ENCODE peak calls at places on chromosomes 1 and 21, in ten cellular contexts. A is stimulated activated CD8-positive, alpha-beta memory T cell treated with anti-CD3 and anti-CD28 coated beads, Interleukin-4, amount 100 ng/mL, for 1 hour; F is GM12864; P is HFFc6; N is NCI-H1694 treated with DMSO at 0.1 percent for 48 hours; E is Calu3; K is HFF-Myc; R is non-pigmented ciliary epithelial cell; X is cardiac muscle cell; I is heart right ventricle. Q is an unnamed sample.

GRCh38 chr1:224157316-224157715 is 25.7 kb upstream of the DEGS1 start:
- DNase-seq in A (no peak), F (no peak), P (no peak), N (no peak), E (no peak), K (no peak), R (no peak), X (no peak), I (no peak), Q (no peak)

GRCh38 chr1:53270873-53271272 is 32.6 kb upstream of the MAGOH start:
- DNase-seq in A (no peak), F (no peak), P (no peak), N (no peak), E (no peak), K (no peak), R (no peak), X (no peak), I (no peak), Q (no peak)

GRCh38 chr1:17568014-17568413 is 28.5 kb downstream of the ARHGEF10L start:
- DNase-seq in A (no peak), F (no peak), P (no peak), N (no peak), E (no peak), K (no peak), R (no peak), X (no peak), I (no peak), Q (no peak)

GRCh38 chr1:9200441-9200840 is 34.1 kb upstream of the H6PD start:
- DNase-seq in A (no peak), F (no peak), P (peak), N (no peak), E (no peak), K (no peak), R (no peak), X (no peak), I (no peak), Q (peak)

GRCh38 chr21:34129971-34130597 is 56.7 kb downstream of the MRPS6 start:
- DNase-seq in A (no peak), F (no peak), P (peak), N (no peak), E (no peak), K (no peak), R (no peak), X (peak), I (no peak), Q (peak)

GRCh38 chr21:33302796-33303195 is 22.0 kb upstream of the IFNAR1 start:
- DNase-seq in A (no peak), F (no peak), P (no peak), N (no peak), E (no peak), K (no peak), R (no peak), X (no peak), I (no peak), Q (no peak)

GRCh38 chr1:193448682-193449461 is 262.5 kb upstream of the B3GALT2 start:
- DNase-seq in A (no peak), F (peak), P (no peak), N (no peak), E (no peak), K (no peak), R (no peak), X (peak), I (no peak), Q (peak)

GRCh38 chr1:118881751-118882150 is 106.4 kb downstream of the TBX15 start:
- DNase-seq in A (no peak), F (no peak), P (no peak), N (no peak), E (no peak), K (no peak), R (no peak), X (no peak), I (no peak), Q (peak)

GRCh38 chr1:181089017-181089776 is 697 bp downstream of the IER5 start:
- DNase-seq in A (peak), F (no peak), P (no peak), N (no peak), E (peak), K (no peak), R (no peak), X (peak), I (no peak), Q (no peak)

GRCh38 chr21:35075546-35075945 is 26.4 kb upstream of the RUNX1 start:
- DNase-seq in A (no peak), F (no peak), P (peak), N (no peak), E (no peak), K (no peak), R (peak), X (no peak), I (no peak), Q (peak)

GRCh38 chr1:212699839-212700596 is at the start of gene BATF3:
- DNase-seq in A (no peak), F (no peak), P (no peak), N (peak), E (peak), K (no peak), R (no peak), X (no peak), I (peak), Q (peak)

GRCh38 chr21:36419996-36420395 is 34.8 kb downstream of the CHAF1B start:
- DNase-seq in A (peak), F (peak), P (peak), N (peak), E (peak), K (peak), R (peak), X (peak), I (peak), Q (peak)

GRCh38 chr1:59046730-59047157 is 250.2 kb upstream of the FGGY start:
- DNase-seq in A (no peak), F (peak), P (no peak), N (no peak), E (no peak), K (no peak), R (no peak), X (no peak), I (no peak), Q (no peak)

GRCh38 chr21:17585875-17586450 is 26.7 kb downstream of the BTG3 start:
- DNase-seq in A (no peak), F (no peak), P (peak), N (peak), E (peak), K (peak), R (peak), X (peak), I (peak), Q (peak)

GRCh38 chr1:69567847-69568434 is at the start of gene LRRC7:
- DNase-seq in A (no peak), F (no peak), P (no peak), N (peak), E (peak), K (no peak), R (no peak), X (peak), I (no peak), Q (peak)

GRCh38 chr1:203117611-203118575 is 9.6 kb upstream of the ADORA1 start:
- DNase-seq in A (no peak), F (no peak), P (peak), N (no peak), E (peak), K (no peak), R (no peak), X (peak), I (peak), Q (peak)

GRCh38 chr21:36155603-36156338 is 853 bp upstream of the DOP1B start:
- DNase-seq in A (no peak), F (no peak), P (no peak), N (no peak), E (peak), K (no peak), R (no peak), X (no peak), I (no peak), Q (no peak)

GRCh38 chr1:167209044-167209443 is 11.6 kb upstream of the POU2F1 start:
- DNase-seq in A (no peak), F (no peak), P (no peak), N (no peak), E (no peak), K (no peak), R (no peak), X (no peak), I (no peak), Q (no peak)

GRCh38 chr1:167746988-167747655 is 25.3 kb downstream of the MPZL1 start:
- DNase-seq in A (no peak), F (no peak), P (no peak), N (no peak), E (no peak), K (no peak), R (no peak), X (no peak), I (no peak), Q (no peak)

GRCh38 chr1:229430761-229431269 is 3.1 kb downstream of the ACTA1 start:
- DNase-seq in A (no peak), F (no peak), P (no peak), N (no peak), E (peak), K (no peak), R (no peak), X (peak), I (peak), Q (peak)

GRCh38 chr21:26624983-26625519 is 52.0 kb upstream of the CYYR1 start:
- DNase-seq in A (no peak), F (no peak), P (no peak), N (no peak), E (no peak), K (no peak), R (no peak), X (no peak), I (no peak), Q (no peak)

GRCh38 chr1:208808301-208808700 is 564.1 kb upstream of the PLXNA2 start:
- DNase-seq in A (no peak), F (no peak), P (no peak), N (no peak), E (no peak), K (no peak), R (no peak), X (no peak), I (no peak), Q (no peak)

GRCh38 chr1:32249831-32250525 is 1.1 kb upstream of the LCK start:
- DNase-seq in A (peak), F (peak), P (no peak), N (no peak), E (no peak), K (no peak), R (no peak), X (no peak), I (peak), Q (peak)

GRCh38 chr1:111234866-111235265 is 7.4 kb downstream of the CHI3L2 start:
- DNase-seq in A (no peak), F (no peak), P (peak), N (no peak), E (no peak), K (no peak), R (no peak), X (no peak), I (no peak), Q (peak)

GRCh38 chr1:202249846-202250245 is 56.2 kb downstream of the LGR6 start:
- DNase-seq in A (no peak), F (no peak), P (no peak), N (no peak), E (no peak), K (peak), R (no peak), X (no peak), I (no peak), Q (no peak)

GRCh38 chr1:85240174-85240601 is 19.3 kb downstream of the C1orf52 start:
- DNase-seq in A (no peak), F (no peak), P (peak), N (no peak), E (peak), K (no peak), R (no peak), X (peak), I (no peak), Q (peak)

GRCh38 chr1:16184557-16185303 is 27.7 kb downstream of the ARHGEF19 start:
- DNase-seq in A (no peak), F (no peak), P (no peak), N (no peak), E (no peak), K (no peak), R (no peak), X (no peak), I (no peak), Q (no peak)

GRCh38 chr21:42505090-42505726 is 8.4 kb upstream of the SLC37A1 start:
- DNase-seq in A (no peak), F (peak), P (no peak), N (no peak), E (no peak), K (no peak), R (no peak), X (no peak), I (no peak), Q (no peak)

GRCh38 chr1:55443175-55443933 is 228.2 kb upstream of the USP24 start:
- DNase-seq in A (no peak), F (no peak), P (peak), N (peak), E (no peak), K (peak), R (peak), X (no peak), I (peak), Q (peak)

GRCh38 chr1:2513939-2514650 is 12.3 kb downstream of the PANK4 start:
- DNase-seq in A (no peak), F (no peak), P (no peak), N (no peak), E (no peak), K (no peak), R (no peak), X (no peak), I (no peak), Q (no peak)

GRCh38 chr21:32712641-32713040 is 15.2 kb downstream of the SYNJ1 start:
- DNase-seq in A (no peak), F (no peak), P (no peak), N (no peak), E (no peak), K (no peak), R (no peak), X (no peak), I (no peak), Q (no peak)